ENCODE peak calls at places on chromosomes 1 and 21, in seven cellular contexts. R, Q, V, H, C, X and Z are unnamed samples.

GRCh38 chr1:234434706-234435105 is 44.3 kb downstream of the TARBP1 start:
- DNase-seq in R (no peak), Q (no peak), V (no peak), H (no peak), C (no peak), X (no peak), Z (no peak)

GRCh38 chr1:156471496-156472490 is 28.8 kb downstream of the MEF2D start:
- DNase-seq in R (no peak), Q (peak), V (peak), H (peak), C (peak), X (no peak), Z (peak)

GRCh38 chr21:28971171-28971570 is 21.5 kb downstream of the LTN1 start:
- DNase-seq in R (no peak), Q (no peak), V (no peak), H (no peak), C (no peak), X (no peak), Z (no peak)

GRCh38 chr21:46199436-46200373 is 15.4 kb upstream of the SPATC1L start:
- DNase-seq in R (peak), Q (no peak), V (peak), H (peak), C (no peak), X (no peak), Z (no peak)

GRCh38 chr1:1246230-1246600 is 307 bp downstream of the C1QTNF12 start:
- DNase-seq in R (no peak), Q (no peak), V (no peak), H (no peak), C (no peak), X (no peak), Z (no peak)

GRCh38 chr1:6962390-6962955 is 177.2 kb downstream of the CAMTA1 start:
- DNase-seq in R (no peak), Q (peak), V (peak), H (no peak), C (peak), X (no peak), Z (no peak)

GRCh38 chr21:44927587-44928461 is 7.1 kb upstream of the ITGB2 start:
- DNase-seq in R (no peak), Q (peak), V (no peak), H (no peak), C (peak), X (no peak), Z (no peak)

GRCh38 chr1:219488275-219488674 is 124.6 kb downstream of the ZC3H11B start:
- DNase-seq in R (no peak), Q (no peak), V (no peak), H (no peak), C (no peak), X (no peak), Z (no peak)

GRCh38 chr1:22275626-22276395 is 132.9 kb upstream of the WNT4 start:
- DNase-seq in R (no peak), Q (peak), V (peak), H (no peak), C (no peak), X (peak), Z (peak)

GRCh38 chr1:119475866-119476439 is 31.1 kb upstream of the HSD3B1 start:
- DNase-seq in R (no peak), Q (no peak), V (peak), H (peak), C (peak), X (no peak), Z (no peak)

GRCh38 chr1:175154595-175155472 is 37.7 kb downstream of the KIAA0040 start:
- DNase-seq in R (no peak), Q (peak), V (peak), H (peak), C (peak), X (no peak), Z (no peak)

GRCh38 chr1:155553349-155553748 is 9.3 kb downstream of the ASH1L start:
- DNase-seq in R (no peak), Q (no peak), V (no peak), H (no peak), C (no peak), X (no peak), Z (no peak)

GRCh38 chr1:220219865-220220698 is 52.2 kb downstream of the RAB3GAP2 start:
- DNase-seq in R (no peak), Q (no peak), V (no peak), H (no peak), C (no peak), X (no peak), Z (no peak)

GRCh38 chr1:59025201-59025600 is 241.4 kb upstream of the JUN start:
- DNase-seq in R (no peak), Q (no peak), V (no peak), H (no peak), C (no peak), X (no peak), Z (no peak)

GRCh38 chr1:224107282-224107625 is 6.7 kb upstream of the FBXO28 start:
- DNase-seq in R (no peak), Q (no peak), V (no peak), H (no peak), C (no peak), X (no peak), Z (no peak)

GRCh38 chr1:214280386-214281029 is 451 bp upstream of the SMYD2 start:
- DNase-seq in R (no peak), Q (peak), V (peak), H (peak), C (peak), X (no peak), Z (no peak)

GRCh38 chr1:20063861-20064292 is 6.1 kb upstream of the PLA2G5 start:
- DNase-seq in R (no peak), Q (no peak), V (no peak), H (no peak), C (no peak), X (peak), Z (peak)

GRCh38 chr21:46456750-46457149 is 1.9 kb upstream of the DIP2A start:
- DNase-seq in R (no peak), Q (no peak), V (no peak), H (no peak), C (no peak), X (no peak), Z (peak)

GRCh38 chr1:226763741-226764264 is 24.7 kb upstream of the ITPKB start:
- DNase-seq in R (no peak), Q (no peak), V (no peak), H (no peak), C (no peak), X (peak), Z (peak)

GRCh38 chr1:117803318-117803717 is 126.1 kb downstream of the GDAP2 start:
- DNase-seq in R (no peak), Q (no peak), V (no peak), H (no peak), C (no peak), X (no peak), Z (no peak)

GRCh38 chr1:209766051-209766450 is 10.2 kb downstream of the TRAF3IP3 start:
- DNase-seq in R (no peak), Q (no peak), V (no peak), H (no peak), C (no peak), X (no peak), Z (no peak)

GRCh38 chr1:203041351-203041932 is 15.2 kb downstream of the PPFIA4 start:
- DNase-seq in R (peak), Q (no peak), V (no peak), H (peak), C (no peak), X (no peak), Z (no peak)

GRCh38 chr1:242524571-242525359 is at the start of gene PLD5:
- DNase-seq in R (no peak), Q (no peak), V (no peak), H (no peak), C (no peak), X (no peak), Z (no peak)

GRCh38 chr21:41367598-41368360 is 6.0 kb downstream of the MX2 start:
- DNase-seq in R (peak), Q (no peak), V (no peak), H (no peak), C (no peak), X (no peak), Z (no peak)

GRCh38 chr1:109913360-109913879 is 2.8 kb downstream of the CSF1 start:
- DNase-seq in R (no peak), Q (no peak), V (no peak), H (no peak), C (no peak), X (no peak), Z (no peak)

GRCh38 chr1:204130178-204130577 is 21.7 kb downstream of the ETNK2 start:
- DNase-seq in R (no peak), Q (no peak), V (peak), H (peak), C (no peak), X (no peak), Z (no peak)

GRCh38 chr1:37952738-37953137 is 5.9 kb upstream of the INPP5B start:
- DNase-seq in R (no peak), Q (peak), V (no peak), H (no peak), C (no peak), X (no peak), Z (no peak)

GRCh38 chr1:237206065-237206414 is 164.1 kb downstream of the RYR2 start:
- DNase-seq in R (no peak), Q (no peak), V (no peak), H (no peak), C (no peak), X (no peak), Z (no peak)
- H3K27ac ChIP-seq in R (no peak), Q (no peak), V (no peak), H (no peak), C (peak), X (no peak), Z (no peak)

GRCh38 chr1:56331892-56332567 is 247.3 kb downstream of the PLPP3 start:
- DNase-seq in R (no peak), Q (no peak), V (no peak), H (peak), C (no peak), X (no peak), Z (no peak)
- H3K27ac ChIP-seq in R (no peak), Q (no peak), V (no peak), H (peak), C (no peak), X (no peak), Z (no peak)

GRCh38 chr1:183125279-183125999 is 60.6 kb upstream of the LAMC2 start:
- DNase-seq in R (no peak), Q (no peak), V (no peak), H (no peak), C (no peak), X (no peak), Z (no peak)
- H3K27ac ChIP-seq in R (peak), Q (no peak), V (no peak), H (no peak), C (peak), X (no peak), Z (no peak)

GRCh38 chr1:233367057-233367759 is 39.7 kb downstream of the MAP3K21 start:
- DNase-seq in R (no peak), Q (no peak), V (no peak), H (no peak), C (no peak), X (no peak), Z (no peak)

GRCh38 chr1:233364026-233364425 is 36.5 kb downstream of the MAP3K21 start:
- DNase-seq in R (no peak), Q (no peak), V (no peak), H (no peak), C (no peak), X (no peak), Z (no peak)

GRCh38 chr1:233368784-233369120 is 41.2 kb downstream of the MAP3K21 start:
- DNase-seq in R (no peak), Q (no peak), V (no peak), H (no peak), C (no peak), X (no peak), Z (no peak)

GRCh38 chr1:233364695-233365539 is 37.4 kb downstream of the MAP3K21 start:
- DNase-seq in R (no peak), Q (no peak), V (no peak), H (no peak), C (no peak), X (no peak), Z (no peak)

GRCh38 chr1:233368106-233368783 is 40.7 kb downstream of the MAP3K21 start:
- DNase-seq in R (no peak), Q (no peak), V (peak), H (no peak), C (no peak), X (no peak), Z (no peak)
- H3K27ac ChIP-seq in R (no peak), Q (no peak), V (no peak), H (no peak), C (no peak), X (no peak), Z (no peak)

GRCh38 chr1:248804771-248805681 is 20.7 kb downstream of the SH3BP5L start:
- DNase-seq in R (peak), Q (no peak), V (no peak), H (no peak), C (no peak), X (no peak), Z (no peak)
- H3K27ac ChIP-seq in R (no peak), Q (no peak), V (no peak), H (no peak), C (peak), X (no peak), Z (no peak)

GRCh38 chr1:216183427-216183826 is 239.8 kb downstream of the USH2A start:
- DNase-seq in R (no peak), Q (no peak), V (no peak), H (no peak), C (no peak), X (no peak), Z (no peak)

GRCh38 chr1:216183007-216183406 is 240.2 kb downstream of the USH2A start:
- DNase-seq in R (no peak), Q (no peak), V (no peak), H (no peak), C (no peak), X (peak), Z (no peak)

GRCh38 chr1:216186131-216186530 is 237.1 kb downstream of the USH2A start:
- DNase-seq in R (no peak), Q (no peak), V (no peak), H (no peak), C (no peak), X (no peak), Z (no peak)

GRCh38 chr1:216186816-216187215 is 236.4 kb downstream of the USH2A start:
- DNase-seq in R (no peak), Q (no peak), V (no peak), H (no peak), C (no peak), X (no peak), Z (no peak)

GRCh38 chr1:216184281-216184680 is 239.0 kb downstream of the USH2A start:
- DNase-seq in R (no peak), Q (no peak), V (no peak), H (no peak), C (no peak), X (no peak), Z (no peak)
- H3K27ac ChIP-seq in R (no peak), Q (no peak), V (no peak), H (no peak), C (no peak), X (no peak), Z (no peak)